ENCODE peak calls at places on chromosome 14, in eight cellular contexts. Q is T-cell, S is epithelial cell of prostate, J is hepatocyte, U is nephron progenitor cell, D is NCI-H2081, O is NCI-H2227 treated with DMSO at 0.1 percent for 48 hours, W is mucosa of gallbladder. M is an unnamed sample.

GRCh38 chr14:103840016-103840415 is 7.4 kb downstream of the PPP1R13B start:
- DNase-seq in Q (no peak), S (no peak), J (no peak), U (no peak), D (no peak), O (no peak), W (no peak), M (no peak)

GRCh38 chr14:23722675-23723074 is 86.5 kb downstream of the DHRS2 start:
- DNase-seq in Q (no peak), S (no peak), J (no peak), U (no peak), D (no peak), O (no peak), W (no peak), M (no peak)

GRCh38 chr14:78083837-78084236 is 86.3 kb upstream of the NRXN3 start:
- DNase-seq in Q (no peak), S (no peak), J (no peak), U (no peak), D (no peak), O (no peak), W (no peak), M (no peak)

GRCh38 chr14:68733086-68733621 is 59.7 kb downstream of the ZFP36L1 start:
- DNase-seq in Q (no peak), S (no peak), J (no peak), U (no peak), D (no peak), O (no peak), W (no peak), M (no peak)

GRCh38 chr14:85508863-85509262 is 21.1 kb upstream of the FLRT2 start:
- DNase-seq in Q (no peak), S (no peak), J (no peak), U (no peak), D (no peak), O (no peak), W (no peak), M (no peak)

GRCh38 chr14:103881927-103882281 is 34.5 kb upstream of the PPP1R13B start:
- DNase-seq in Q (no peak), S (no peak), J (no peak), U (no peak), D (no peak), O (no peak), W (no peak), M (no peak)

GRCh38 chr14:99029150-99029915 is 242.7 kb downstream of the BCL11B start:
- DNase-seq in Q (peak), S (no peak), J (no peak), U (no peak), D (no peak), O (no peak), W (no peak), M (peak)

GRCh38 chr14:61632401-61633195 is 62.7 kb upstream of the HIF1A start:
- DNase-seq in Q (no peak), S (no peak), J (no peak), U (no peak), D (no peak), O (no peak), W (no peak), M (no peak)

GRCh38 chr14:101518611-101519048 is 42.7 kb upstream of the DIO3 start:
- DNase-seq in Q (no peak), S (no peak), J (no peak), U (no peak), D (no peak), O (no peak), W (peak), M (no peak)

GRCh38 chr14:51436630-51437029 is 196.6 kb downstream of the TMX1 start:
- DNase-seq in Q (no peak), S (no peak), J (no peak), U (no peak), D (no peak), O (no peak), W (no peak), M (no peak)

GRCh38 chr14:77490347-77490986 is 8.1 kb downstream of the ISM2 start:
- DNase-seq in Q (no peak), S (no peak), J (no peak), U (no peak), D (no peak), O (no peak), W (no peak), M (no peak)

GRCh38 chr14:70563869-70564268 is 29.1 kb upstream of the ADAM20 start:
- DNase-seq in Q (no peak), S (no peak), J (no peak), U (no peak), D (no peak), O (no peak), W (no peak), M (no peak)

GRCh38 chr14:36522347-36522971 is 2.4 kb upstream of the NKX2-1 start:
- DNase-seq in Q (no peak), S (no peak), J (no peak), U (peak), D (no peak), O (no peak), W (no peak), M (no peak)

GRCh38 chr14:24422261-24422660 is 7.2 kb downstream of the CBLN3 start:
- DNase-seq in Q (no peak), S (no peak), J (no peak), U (no peak), D (no peak), O (no peak), W (no peak), M (no peak)

GRCh38 chr14:52944267-52944666 is 6.6 kb downstream of the FERMT2 start:
- DNase-seq in Q (no peak), S (no peak), J (no peak), U (no peak), D (no peak), O (no peak), W (no peak), M (no peak)

GRCh38 chr14:63468273-63468672 is 74.9 kb downstream of the PPP2R5E start:
- DNase-seq in Q (no peak), S (no peak), J (no peak), U (no peak), D (no peak), O (no peak), W (no peak), M (no peak)

GRCh38 chr14:23294734-23295561 is 7.7 kb downstream of the PPP1R3E start:
- DNase-seq in Q (peak), S (no peak), J (peak), U (peak), D (peak), O (peak), W (peak), M (no peak)

GRCh38 chr14:34436118-34436905 is 25.7 kb downstream of the SPTSSA start:
- DNase-seq in Q (no peak), S (peak), J (peak), U (no peak), D (no peak), O (no peak), W (no peak), M (no peak)

GRCh38 chr14:105045710-105046326 is 19.4 kb downstream of the GPR132 start:
- DNase-seq in Q (peak), S (no peak), J (peak), U (peak), D (peak), O (peak), W (peak), M (peak)

GRCh38 chr14:48417715-48418500 is 742.5 kb upstream of the MDGA2 start:
- DNase-seq in Q (no peak), S (no peak), J (no peak), U (no peak), D (no peak), O (no peak), W (no peak), M (no peak)

GRCh38 chr14:52111583-52111982 is 42.7 kb upstream of the NID2 start:
- DNase-seq in Q (no peak), S (peak), J (no peak), U (no peak), D (no peak), O (no peak), W (no peak), M (no peak)

GRCh38 chr14:31934767-31935266 is 142.3 kb upstream of the ARHGAP5 start:
- DNase-seq in Q (no peak), S (no peak), J (peak), U (peak), D (peak), O (peak), W (peak), M (no peak)